ENCODE peak calls at places on chromosomes 16 and 17, in six cellular contexts. One of them, this sample, is unnamed. For H3K36me3, the result is how much of the 10 kb centered on the place peaks cover.

GRCh38 chr17:44921122-44921882 is 6.0 kb upstream of the GFAP start:
- DNase-seq in H1: no peak
- DNase-seq in Caco-2: peak
- DNase-seq in kidney: peak
- DNase-seq in tibial artery: peak
- DNase-seq in ovary: no peak
- DNase-seq in this sample: no peak

GRCh38 chr17:62718420-62718819 is 89.7 kb downstream of the MARCHF10 start:
- DNase-seq in Caco-2: no peak
- DNase-seq in tibial artery: no peak
- DNase-seq in kidney: no peak
- DNase-seq in ovary: no peak
- DNase-seq in H1: no peak
- DNase-seq in this sample: peak

GRCh38 chr16:54462151-54462651 is 175.6 kb upstream of the IRX3 start:
- DNase-seq in tibial artery: no peak
- DNase-seq in Caco-2: no peak
- DNase-seq in H1: no peak
- DNase-seq in kidney: no peak
- DNase-seq in ovary: no peak
- DNase-seq in this sample: peak

GRCh38 chr16:51532551-51532950 is 381.5 kb upstream of the SALL1 start:
- DNase-seq in kidney: no peak
- DNase-seq in H1: no peak
- DNase-seq in Caco-2: no peak
- DNase-seq in ovary: no peak
- DNase-seq in tibial artery: no peak
- DNase-seq in this sample: no peak

GRCh38 chr17:15456972-15457722 is 10.3 kb downstream of the CDRT4 start:
- DNase-seq in ovary: peak
- DNase-seq in H1: no peak
- DNase-seq in Caco-2: no peak
- DNase-seq in tibial artery: peak
- DNase-seq in kidney: no peak
- DNase-seq in this sample: peak

GRCh38 chr17:31428111-31428510 is 36.6 kb downstream of the RAB11FIP4 start:
- DNase-seq in ovary: no peak
- DNase-seq in Caco-2: no peak
- DNase-seq in H1: no peak
- DNase-seq in kidney: peak
- DNase-seq in tibial artery: no peak
- DNase-seq in this sample: no peak

GRCh38 chr16:30068750-30069574 is 3.4 kb downstream of the ALDOA start:
- DNase-seq in kidney: no peak
- DNase-seq in ovary: no peak
- DNase-seq in H1: no peak
- DNase-seq in Caco-2: no peak
- DNase-seq in tibial artery: no peak
- DNase-seq in this sample: no peak

GRCh38 chr16:5845046-5845445 is 747.5 kb upstream of the EEF2KMT start:
- DNase-seq in Caco-2: no peak
- DNase-seq in H1: no peak
- DNase-seq in ovary: no peak
- DNase-seq in tibial artery: no peak
- DNase-seq in kidney: no peak
- DNase-seq in this sample: no peak

GRCh38 chr16:66135376-66135775 is 231.1 kb upstream of the CDH5 start:
- DNase-seq in tibial artery: peak
- DNase-seq in ovary: peak
- DNase-seq in kidney: peak
- DNase-seq in H1: no peak
- DNase-seq in Caco-2: no peak
- DNase-seq in this sample: no peak

GRCh38 chr16:56933266-56933619 is 1.3 kb downstream of the HERPUD1 start:
- DNase-seq in H1: no peak
- DNase-seq in kidney: no peak
- DNase-seq in ovary: no peak
- DNase-seq in tibial artery: peak
- DNase-seq in Caco-2: no peak
- DNase-seq in this sample: no peak

GRCh38 chr16:69712277-69712676 is 14.1 kb downstream of the NQO1 start:
- DNase-seq in kidney: no peak
- DNase-seq in tibial artery: peak
- DNase-seq in Caco-2: no peak
- DNase-seq in ovary: no peak
- DNase-seq in H1: no peak
- DNase-seq in this sample: no peak

GRCh38 chr17:41998497-41998896 is 18.7 kb downstream of the DNAJC7 start:
- DNase-seq in tibial artery: no peak
- DNase-seq in kidney: no peak
- DNase-seq in H1: no peak
- DNase-seq in Caco-2: no peak
- DNase-seq in ovary: no peak
- DNase-seq in this sample: no peak

GRCh38 chr16:26727801-26728200 is 338.9 kb upstream of the C16orf82 start:
- DNase-seq in Caco-2: no peak
- DNase-seq in ovary: no peak
- DNase-seq in H1: no peak
- DNase-seq in tibial artery: no peak
- DNase-seq in kidney: no peak
- DNase-seq in this sample: no peak

GRCh38 chr17:49502258-49502657 is 7.2 kb downstream of the NGFR start:
- DNase-seq in H1: no peak
- DNase-seq in tibial artery: no peak
- DNase-seq in kidney: no peak
- DNase-seq in ovary: no peak
- DNase-seq in Caco-2: no peak
- DNase-seq in this sample: no peak

GRCh38 chr17:28043296-28043695 is 819 bp downstream of the NLK start:
- DNase-seq in Caco-2: no peak
- DNase-seq in ovary: no peak
- DNase-seq in H1: no peak
- DNase-seq in kidney: no peak
- DNase-seq in tibial artery: no peak
- DNase-seq in this sample: no peak

GRCh38 chr16:14427371-14427948 is 202.6 kb downstream of the PARN start:
- DNase-seq in kidney: no peak
- DNase-seq in tibial artery: peak
- DNase-seq in ovary: no peak
- DNase-seq in H1: no peak
- DNase-seq in Caco-2: no peak
- DNase-seq in this sample: no peak

GRCh38 chr16:55678061-55678935 is 22.5 kb downstream of the SLC6A2 start:
- DNase-seq in kidney: no peak
- DNase-seq in ovary: no peak
- DNase-seq in H1: no peak
- DNase-seq in Caco-2: no peak
- DNase-seq in tibial artery: no peak
- DNase-seq in this sample: no peak

GRCh38 chr17:73611630-73612029 is 32.6 kb downstream of the SDK2 start:
- DNase-seq in tibial artery: no peak
- DNase-seq in kidney: no peak
- DNase-seq in H1: no peak
- DNase-seq in Caco-2: no peak
- DNase-seq in ovary: no peak
- DNase-seq in this sample: no peak

DNA sequence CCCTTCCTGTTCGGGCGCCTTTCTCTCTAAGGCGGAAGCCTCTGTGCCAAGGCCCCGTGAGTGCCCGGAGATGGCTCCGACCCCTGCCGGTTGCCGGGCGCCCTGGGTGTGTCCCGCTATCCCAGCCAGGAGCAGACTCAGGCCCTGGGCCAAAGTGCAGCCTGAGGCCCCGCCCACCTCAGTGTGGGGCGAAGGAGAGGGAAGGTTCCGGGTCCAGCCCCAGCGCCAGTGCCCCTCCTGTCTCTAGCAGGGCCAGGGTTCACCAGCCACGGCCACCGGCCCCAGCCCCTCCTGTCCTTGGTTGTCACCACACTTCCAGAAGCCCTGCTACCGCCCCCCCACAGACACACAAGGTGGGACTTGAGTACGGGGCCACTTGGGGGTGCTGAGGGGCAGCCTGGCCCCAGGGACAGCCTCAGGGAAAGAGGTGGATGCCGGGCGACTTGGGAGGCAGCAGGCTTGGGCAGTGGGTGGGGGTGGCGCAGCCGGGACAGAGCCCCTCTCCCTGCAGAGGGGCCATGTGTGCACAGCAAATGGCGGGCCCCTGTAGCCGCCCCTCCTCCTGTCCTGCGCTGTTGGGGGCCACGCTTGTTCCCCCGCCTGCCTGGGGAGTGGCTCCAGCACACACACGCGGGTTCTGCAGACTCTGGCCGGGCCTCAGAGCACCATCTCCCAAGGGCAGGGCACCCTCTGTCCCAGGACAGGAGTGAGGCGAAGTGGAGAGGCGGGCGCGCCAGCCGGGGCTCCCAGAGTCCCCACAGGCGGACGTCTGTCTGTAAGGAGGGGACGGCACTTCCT is 6.0 kb downstream of the C1QTNF8 start:
- DNase-seq in Caco-2: peak
- DNase-seq in ovary: peak
- DNase-seq in kidney: peak
- DNase-seq in tibial artery: peak
- DNase-seq in H1: no peak
- DNase-seq in this sample: no peak
- TF ChIP-seq CTCF in Caco-2: peak
- TF ChIP-seq CTCF in ovary: no peak
- TF ChIP-seq CTCF in kidney: no peak
- TF ChIP-seq CTCF in tibial artery: peak
- TF ChIP-seq CTCF in H1: no peak
- TF ChIP-seq CTCF in this sample: no peak

DNA sequence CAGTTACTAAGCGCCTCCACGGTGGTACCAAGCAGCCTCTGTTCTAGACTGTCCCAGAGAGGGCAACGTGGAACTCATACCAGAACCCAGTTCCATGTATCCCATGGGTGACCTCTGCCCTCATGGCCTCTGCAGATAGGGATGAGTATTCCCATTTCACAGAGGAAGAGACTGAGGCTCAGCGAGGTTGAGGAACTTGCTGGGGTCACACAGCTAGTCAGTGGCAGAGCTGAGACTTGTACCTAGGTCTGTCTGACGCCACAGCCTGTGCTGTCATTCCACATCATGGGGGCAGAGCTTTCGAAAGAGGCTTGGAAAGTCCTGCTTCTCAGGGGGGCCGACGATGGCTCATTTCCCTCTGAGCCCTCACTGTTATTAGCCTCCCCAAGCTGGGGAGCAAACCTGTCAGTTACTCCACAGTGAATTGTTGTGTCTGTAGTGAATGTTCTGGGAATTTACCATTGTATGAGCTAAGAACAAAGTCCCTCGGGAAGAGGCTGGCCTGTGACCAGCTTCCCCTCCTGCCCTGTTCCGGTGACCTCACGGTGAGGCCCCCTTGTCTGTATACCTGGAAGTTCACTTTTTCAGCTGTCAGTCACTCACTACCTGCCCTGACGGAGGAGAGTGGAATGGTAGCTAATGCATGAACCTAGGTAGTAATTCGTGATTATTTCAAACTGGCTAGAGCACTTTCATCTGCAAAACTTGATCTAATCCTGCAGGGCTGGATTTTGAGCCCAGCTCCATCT is 8.9 kb downstream of the METTL22 start:
- DNase-seq in ovary: no peak
- DNase-seq in H1: no peak
- DNase-seq in tibial artery: no peak
- DNase-seq in Caco-2: no peak
- DNase-seq in kidney: no peak
- DNase-seq in this sample: no peak
- H3K36me3 ChIP-seq in ovary: under half
- H3K36me3 ChIP-seq in H1: half or more
- H3K36me3 ChIP-seq in tibial artery: half or more
- H3K36me3 ChIP-seq in Caco-2: under half
- H3K36me3 ChIP-seq in kidney: half or more
- H3K36me3 ChIP-seq in this sample: half or more

GRCh38 chr17:65926599-65926998 is 265.3 kb downstream of the CEP112 start:
- DNase-seq in Caco-2: no peak
- DNase-seq in tibial artery: no peak
- DNase-seq in H1: no peak
- DNase-seq in ovary: no peak
- DNase-seq in kidney: no peak
- DNase-seq in this sample: no peak

GRCh38 chr17:65936013-65936412 is 255.9 kb downstream of the CEP112 start:
- DNase-seq in kidney: no peak
- DNase-seq in tibial artery: no peak
- DNase-seq in Caco-2: no peak
- DNase-seq in ovary: no peak
- DNase-seq in H1: no peak
- DNase-seq in this sample: no peak

GRCh38 chr17:65930140-65930715 is 261.7 kb downstream of the CEP112 start:
- DNase-seq in H1: no peak
- DNase-seq in Caco-2: no peak
- DNase-seq in kidney: no peak
- DNase-seq in ovary: no peak
- DNase-seq in tibial artery: no peak
- DNase-seq in this sample: no peak

GRCh38 chr17:65933290-65933689 is 258.6 kb downstream of the CEP112 start:
- DNase-seq in tibial artery: no peak
- DNase-seq in Caco-2: no peak
- DNase-seq in H1: no peak
- DNase-seq in ovary: no peak
- DNase-seq in kidney: no peak
- DNase-seq in this sample: no peak

GRCh38 chr17:65931246-65932149 is 260.4 kb downstream of the CEP112 start:
- DNase-seq in ovary: no peak
- DNase-seq in H1: no peak
- DNase-seq in Caco-2: no peak
- DNase-seq in kidney: no peak
- DNase-seq in tibial artery: no peak
- DNase-seq in this sample: no peak
- TF ChIP-seq CTCF in ovary: no peak
- TF ChIP-seq CTCF in H1: no peak
- TF ChIP-seq CTCF in Caco-2: no peak
- TF ChIP-seq CTCF in kidney: no peak
- TF ChIP-seq CTCF in tibial artery: no peak
- TF ChIP-seq CTCF in this sample: no peak

DNA sequence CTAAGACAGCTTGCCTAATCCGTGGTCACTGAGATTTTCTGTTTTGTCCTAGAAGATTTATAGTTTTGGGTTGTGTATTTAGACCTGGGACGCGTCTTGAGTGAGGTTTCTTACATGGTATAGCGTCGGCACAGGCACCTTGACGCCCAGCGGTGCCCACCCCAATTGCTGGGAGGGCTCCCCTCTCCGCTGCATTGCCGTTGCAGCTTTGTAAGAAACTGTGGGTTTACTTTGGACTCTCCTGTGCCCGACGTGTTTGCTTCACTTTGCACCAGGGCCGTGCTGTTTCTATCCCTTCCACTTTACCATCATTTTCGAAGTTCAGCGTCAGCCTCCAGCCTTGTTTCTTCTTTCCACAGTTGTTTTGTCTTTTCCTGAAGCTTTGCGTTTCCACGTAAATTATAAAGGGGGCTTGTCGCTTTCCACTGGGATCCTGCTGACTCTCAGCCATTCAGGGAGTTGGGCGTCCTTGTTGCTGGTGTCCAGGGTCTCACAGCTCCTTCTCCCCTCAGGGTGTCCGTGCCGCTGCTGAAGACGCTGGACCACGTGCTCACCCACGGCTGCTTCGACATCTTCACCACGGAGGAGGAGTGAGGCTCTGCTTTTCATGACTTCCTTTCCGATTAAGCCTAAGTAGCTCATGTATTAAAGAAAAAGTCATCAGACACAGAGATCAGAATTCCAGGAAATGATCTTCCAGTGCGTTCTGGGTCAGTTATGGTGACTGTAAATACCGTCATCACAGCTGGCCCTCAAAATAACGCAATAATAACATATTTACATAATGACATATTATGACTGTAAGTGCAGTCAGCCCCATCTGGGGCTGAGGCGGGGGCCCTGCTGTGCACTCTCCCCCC is 92.6 kb upstream of the ZNF750 start:
- DNase-seq in H1: no peak
- DNase-seq in tibial artery: peak
- DNase-seq in kidney: peak
- DNase-seq in Caco-2: peak
- DNase-seq in ovary: peak
- DNase-seq in this sample: peak
- H3K36me3 ChIP-seq in H1: under half
- H3K36me3 ChIP-seq in tibial artery: half or more
- H3K36me3 ChIP-seq in kidney: under half
- H3K36me3 ChIP-seq in Caco-2: under half
- H3K36me3 ChIP-seq in ovary: under half
- H3K36me3 ChIP-seq in this sample: under half

This sample was measured in brain microvascular endothelial cell.